ENCODE peak calls at places on chromosomes 12 and 14, in nine cellular contexts. P is ovary, R is esophagus muscularis mucosa, D is neural progenitor cell, B is psoas muscle, G is right lobe of liver, W is NT2/D1, V is tibial artery, Y is upper lobe of right lung. E is an unnamed sample. For H3K4me1, the result is how much of the 10 kb centered on the place peaks cover.

GRCh38 chr12:79766705-79767464 is 76.1 kb upstream of the PAWR start:
- DNase-seq in R (no peak), B (no peak), W (no peak), G (no peak), V (no peak), Y (no peak), D (no peak), P (no peak), E (no peak)

GRCh38 chr12:51702582-51702981 is 111.5 kb downstream of the SCN8A start:
- DNase-seq in Y (no peak), P (no peak), D (no peak), B (no peak), G (no peak), V (no peak), R (no peak), W (no peak), E (no peak)

GRCh38 chr12:128787827-128788226 is 35.9 kb downstream of the SLC15A4 start:
- DNase-seq in R (no peak), Y (no peak), V (no peak), B (no peak), G (no peak), P (no peak), W (no peak), D (no peak), E (no peak)

GRCh38 chr12:71999795-72000194 is 61.1 kb downstream of the TPH2 start:
- DNase-seq in P (no peak), W (no peak), G (no peak), Y (no peak), D (no peak), B (no peak), R (no peak), V (no peak), E (peak)

GRCh38 chr14:62655161-62655560 is 390.1 kb downstream of the KCNH5 start:
- DNase-seq in W (no peak), P (no peak), G (no peak), Y (no peak), V (no peak), B (no peak), R (no peak), D (peak), E (no peak)

GRCh38 chr12:119229837-119230236 is 51.1 kb downstream of the HSPB8 start:
- DNase-seq in B (peak), W (peak), G (no peak), R (no peak), D (peak), V (no peak), P (no peak), Y (no peak), E (no peak)

GRCh38 chr12:55142896-55143870 is 17.0 kb downstream of the OR9K2 start:
- DNase-seq in G (no peak), D (peak), R (no peak), W (peak), P (peak), B (no peak), V (no peak), Y (no peak), E (peak)

GRCh38 chr14:100791995-100792394 is 33.9 kb upstream of the MEG3 start:
- DNase-seq in W (no peak), V (no peak), P (no peak), R (no peak), Y (no peak), D (no peak), G (no peak), B (no peak), E (no peak)

GRCh38 chr14:66009104-66009503 is 477.1 kb upstream of the CCDC196 start:
- DNase-seq in B (no peak), R (no peak), G (no peak), D (peak), Y (no peak), V (peak), W (no peak), P (no peak), E (peak)

GRCh38 chr14:90691627-90692026 is 124.6 kb downstream of the TTC7B start:
- DNase-seq in D (no peak), G (no peak), W (no peak), B (no peak), P (no peak), R (no peak), Y (no peak), V (no peak), E (no peak)

GRCh38 chr12:113854385-113855136 is 111.6 kb downstream of the RBM19 start:
- DNase-seq in B (no peak), W (no peak), D (no peak), G (no peak), P (no peak), V (no peak), Y (no peak), R (no peak), E (no peak)

GRCh38 chr14:24057271-24057670 is 5.5 kb downstream of the CARMIL3 start:
- DNase-seq in G (no peak), R (no peak), W (no peak), P (no peak), D (no peak), V (no peak), B (no peak), Y (no peak), E (no peak)

GRCh38 chr12:124361996-124362395 is 67.1 kb downstream of the RFLNA start:
- DNase-seq in P (no peak), W (no peak), B (no peak), D (no peak), Y (no peak), R (no peak), V (no peak), G (no peak), E (no peak)
- H3K4me1 ChIP-seq in P (under half), W (under half), B (half or more), D (under half), Y (under half), R (half or more), V (under half), G (under half), E (under half)

GRCh38 chr12:6323995-6324711 is 13.7 kb downstream of the PLEKHG6 start:
- DNase-seq in G (no peak), D (no peak), W (no peak), P (no peak), B (no peak), Y (no peak), V (no peak), R (no peak), E (no peak)
- H3K4me1 ChIP-seq in G (under half), D (under half), W (half or more), P (under half), B (half or more), Y (half or more), V (half or more), R (half or more), E (under half)

GRCh38 chr12:4829161-4829792 is 80.4 kb upstream of the KCNA1 start:
- DNase-seq in R (no peak), Y (no peak), B (no peak), P (no peak), W (no peak), D (no peak), V (no peak), G (no peak), E (no peak)

GRCh38 chr12:4830568-4830967 is 79.1 kb upstream of the KCNA1 start:
- DNase-seq in G (no peak), R (no peak), V (no peak), B (no peak), W (no peak), P (no peak), Y (no peak), D (no peak), E (no peak)

GRCh38 chr12:4829793-4830162 is 79.9 kb upstream of the KCNA1 start:
- DNase-seq in V (no peak), B (no peak), Y (no peak), G (no peak), R (no peak), D (no peak), P (no peak), W (no peak), E (no peak)

GRCh38 chr12:4826909-4827308 is 82.8 kb upstream of the KCNA1 start:
- DNase-seq in D (no peak), P (no peak), G (no peak), Y (no peak), W (no peak), V (no peak), R (no peak), B (no peak), E (no peak)

GRCh38 chr12:4828176-4828575 is 81.5 kb upstream of the KCNA1 start:
- DNase-seq in D (no peak), B (no peak), R (no peak), G (no peak), Y (no peak), W (no peak), P (no peak), V (no peak), E (no peak)
- H3K4me1 ChIP-seq in D (under half), B (under half), R (under half), G (under half), Y (under half), W (under half), P (under half), V (under half), E (under half)

DNA sequence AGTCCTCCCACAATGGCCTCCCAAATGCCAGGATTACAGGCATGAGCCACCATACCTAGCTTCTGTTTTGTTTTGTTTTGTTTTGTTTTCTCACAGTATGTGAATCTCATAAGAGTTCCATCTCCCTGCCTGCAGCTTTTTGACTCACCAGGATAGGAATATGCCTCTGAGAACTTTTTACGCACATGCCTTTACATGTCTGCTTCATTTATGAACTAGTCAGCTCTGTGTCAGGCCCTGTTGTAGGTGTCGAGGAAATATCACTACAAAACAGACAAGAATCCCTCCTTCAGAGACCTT is 89.0 kb downstream of the BORCS5 start:
- DNase-seq in R (no peak), G (no peak), V (no peak), P (no peak), Y (no peak), W (no peak), B (no peak), D (no peak), E (peak)
- H3K4me1 ChIP-seq in R (under half), G (under half), V (under half), P (under half), Y (half or more), W (under half), B (under half), D (under half), E (half or more)

GRCh38 chr12:49697808-49698207 is 9.4 kb downstream of the FMNL3 start:
- DNase-seq in D (no peak), B (no peak), Y (no peak), W (no peak), P (no peak), V (no peak), R (no peak), G (no peak), E (no peak)
- H3K4me1 ChIP-seq in D (under half), B (under half), Y (under half), W (under half), P (under half), V (half or more), R (under half), G (under half), E (under half)

DNA sequence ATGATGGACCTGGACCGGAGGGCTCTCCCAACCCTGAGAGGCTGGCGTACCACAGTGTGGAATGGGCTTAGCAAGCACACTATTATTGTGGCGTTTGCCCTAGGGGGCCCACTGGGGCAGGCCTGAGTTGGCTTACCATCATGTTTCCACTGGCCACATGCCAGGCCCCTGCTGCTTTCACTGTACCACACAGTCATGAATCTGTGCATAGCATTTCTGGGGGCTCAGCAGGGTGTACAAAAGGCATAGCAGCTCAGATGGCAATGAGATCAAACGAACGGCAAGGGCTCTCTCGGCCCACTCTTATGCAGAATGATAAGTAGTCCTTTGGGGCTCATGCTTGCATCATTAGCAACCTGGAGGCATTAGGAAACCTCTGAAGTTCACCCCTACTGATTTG is 137.0 kb upstream of the HIF1A start:
- DNase-seq in Y (no peak), G (no peak), D (no peak), P (no peak), W (no peak), B (no peak), R (no peak), V (no peak), E (no peak)
- H3K4me1 ChIP-seq in Y (under half), G (under half), D (under half), P (under half), W (under half), B (under half), R (under half), V (under half), E (half or more)

GRCh38 chr12:11769723-11770514 is 120.4 kb downstream of the ETV6 start:
- DNase-seq in B (no peak), G (no peak), W (no peak), Y (no peak), D (no peak), R (no peak), P (no peak), V (no peak), E (no peak)

GRCh38 chr12:11768233-11768965 is 118.9 kb downstream of the ETV6 start:
- DNase-seq in B (no peak), W (no peak), G (peak), P (no peak), V (no peak), Y (no peak), D (no peak), R (no peak), E (no peak)

GRCh38 chr12:11765421-11765816 is 115.9 kb downstream of the ETV6 start:
- DNase-seq in V (no peak), B (no peak), P (no peak), W (no peak), D (no peak), G (no peak), R (no peak), Y (no peak), E (no peak)

GRCh38 chr12:11765817-11766794 is 116.6 kb downstream of the ETV6 start:
- DNase-seq in W (no peak), P (no peak), R (no peak), G (peak), V (no peak), Y (no peak), B (no peak), D (no peak), E (peak)

GRCh38 chr12:11767029-11767724 is 117.7 kb downstream of the ETV6 start:
- DNase-seq in B (no peak), Y (no peak), V (no peak), P (no peak), G (no peak), D (no peak), R (no peak), W (no peak), E (no peak)
- H3K4me1 ChIP-seq in B (under half), Y (half or more), V (half or more), P (under half), G (under half), D (under half), R (half or more), W (under half), E (under half)

DNA sequence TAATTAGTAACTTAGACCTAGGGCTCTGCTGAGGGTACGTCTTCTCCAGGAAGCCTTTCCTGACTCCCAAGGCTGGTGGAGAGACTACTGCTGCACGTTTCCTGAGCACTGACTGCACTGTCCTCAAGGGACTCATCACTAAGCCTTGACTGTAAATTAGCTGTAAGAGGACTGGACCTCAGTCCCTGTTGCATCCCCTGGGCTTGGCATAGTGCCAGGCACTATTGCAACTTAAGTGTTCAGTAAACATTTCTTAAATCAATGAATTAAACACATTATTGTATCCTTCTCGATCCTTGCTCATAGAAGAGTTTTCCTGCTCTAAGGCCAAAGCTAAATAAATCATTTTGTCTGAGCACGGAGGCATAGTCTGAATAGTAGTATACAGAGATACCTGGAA is 31.9 kb upstream of the IFNG-AS1 start:
- DNase-seq in P (no peak), W (no peak), V (no peak), D (no peak), B (no peak), R (no peak), Y (no peak), G (no peak), E (no peak)
- H3K4me1 ChIP-seq in P (under half), W (under half), V (under half), D (under half), B (under half), R (under half), Y (under half), G (under half), E (under half)

DNA sequence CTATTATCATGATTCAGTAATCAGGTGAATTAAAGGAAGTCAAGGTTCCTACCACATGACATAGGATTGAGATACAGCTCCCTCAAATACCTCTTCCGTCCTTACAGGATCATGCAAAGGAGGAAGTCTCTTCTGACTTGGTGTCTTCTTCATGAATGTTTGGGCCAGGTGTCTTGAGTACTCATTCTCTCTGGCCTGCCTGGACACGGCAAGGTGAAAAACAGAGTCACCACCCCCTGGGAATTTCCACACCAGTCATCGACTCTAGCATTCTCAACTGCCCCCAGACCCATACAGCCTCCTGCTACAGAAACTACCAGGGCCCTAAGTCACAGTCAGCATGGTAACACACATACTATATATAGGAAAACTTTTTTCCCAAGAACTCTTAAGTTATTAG is 44.9 kb upstream of the LTBP2 start:
- DNase-seq in R (no peak), V (no peak), W (no peak), P (no peak), G (no peak), Y (no peak), B (no peak), D (no peak), E (peak)
- H3K4me1 ChIP-seq in R (under half), V (half or more), W (under half), P (under half), G (under half), Y (under half), B (under half), D (under half), E (half or more)

DNA sequence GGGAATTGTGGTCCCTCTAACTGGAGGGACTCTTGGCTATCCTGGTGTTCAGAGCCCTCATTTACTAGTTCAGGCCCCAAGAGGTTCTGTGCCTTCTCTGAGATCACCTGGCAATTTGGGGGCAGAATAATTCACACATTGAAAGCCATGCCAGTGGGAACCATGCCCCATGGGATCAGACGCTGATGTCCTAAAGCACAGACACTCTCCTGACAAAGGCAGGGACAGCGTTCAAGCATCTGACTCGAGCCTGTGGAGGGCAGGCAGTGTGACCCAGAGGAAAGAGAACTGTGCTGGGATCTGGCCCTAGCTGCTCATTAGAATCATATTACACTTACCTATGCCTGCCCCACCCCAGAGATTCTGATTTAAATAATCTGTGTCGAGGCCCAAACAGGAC is 2.4 kb upstream of the ASB2 start:
- DNase-seq in P (no peak), Y (no peak), W (no peak), V (no peak), R (no peak), G (no peak), D (no peak), B (no peak), E (no peak)
- H3K4me1 ChIP-seq in P (under half), Y (under half), W (under half), V (half or more), R (half or more), G (under half), D (under half), B (under half), E (under half)